ENCODE peak calls at places on chromosomes 5 and 9, in four cellular contexts. S, D, Z and H are unnamed samples.
A peak's percentile ranks its signal among the peaks of the same experiment; 100 is the strongest.

GRCh38 chr9:125986966-125987365 is 239.8 kb downstream of the PBX3 start:
- DNase-seq in S (no peak), D (no peak), Z (no peak), H (no peak)

GRCh38 chr9:128070874-128071273 is 2.8 kb downstream of the SLC25A25 start:
- DNase-seq in S (no peak), D (no peak), Z (no peak), H (no peak)

GRCh38 chr5:6399978-6400910 is 21.9 kb upstream of the MED10 start:
- DNase-seq in S (no peak), D (peak; percentile 87), Z (no peak), H (no peak)

GRCh38 chr9:82763631-82764030 is 299.3 kb downstream of the RASEF start:
- DNase-seq in S (no peak), D (no peak), Z (peak; percentile 5), H (no peak)

GRCh38 chr9:137236238-137236935 is 4.7 kb upstream of the TUBB4B start:
- DNase-seq in S (peak; percentile 92), D (peak; percentile 66), Z (peak; percentile 91), H (peak; percentile 97)

GRCh38 chr5:69270827-69271226 is 36.1 kb downstream of the CDK7 start:
- DNase-seq in S (no peak), D (no peak), Z (no peak), H (no peak)

GRCh38 chr9:133727277-133727875 is 10.8 kb downstream of the SARDH start:
- DNase-seq in S (no peak), D (no peak), Z (no peak), H (no peak)

GRCh38 chr9:78934880-78935279 is 636.9 kb upstream of the TLE4 start:
- DNase-seq in S (no peak), D (no peak), Z (no peak), H (no peak)

GRCh38 chr5:71891856-71892255 is 172.8 kb downstream of the CARTPT start:
- DNase-seq in S (no peak), D (no peak), Z (no peak), H (no peak)

GRCh38 chr9:95349109-95350038 is 31.9 kb upstream of the FANCC start:
- DNase-seq in S (no peak), D (no peak), Z (no peak), H (no peak)

GRCh38 chr9:137492464-137493162 is 33.5 kb upstream of the NSMF start:
- DNase-seq in S (peak; percentile 83), D (no peak), Z (peak; percentile 26), H (peak; percentile 77)

GRCh38 chr5:148416921-148417320 is 33.2 kb downstream of the FBXO38 start:
- DNase-seq in S (no peak), D (peak; percentile 64), Z (no peak), H (no peak)

GRCh38 chr9:106868565-106868964 is 5.6 kb downstream of the ZNF462 start:
- DNase-seq in S (no peak), D (peak; percentile 64), Z (no peak), H (no peak)

GRCh38 chr5:135191084-135191826 is 157.2 kb upstream of the PITX1 start:
- DNase-seq in S (peak; percentile 76), D (peak; percentile 56), Z (peak; percentile 65), H (peak; percentile 87)

GRCh38 chr5:177545487-177546261 is 8.7 kb downstream of the FAM193B start:
- DNase-seq in S (no peak), D (peak; percentile 97), Z (no peak), H (no peak)

GRCh38 chr5:132714456-132715307 is 22.7 kb downstream of the KIF3A start:
- DNase-seq in S (no peak), D (peak; percentile 32), Z (peak; percentile 41), H (no peak)

GRCh38 chr9:106693546-106693945 is 169.4 kb upstream of the ZNF462 start:
- DNase-seq in S (no peak), D (no peak), Z (no peak), H (no peak)

GRCh38 chr9:125190371-125190801 is 783 bp upstream of the PPP6C start:
- DNase-seq in S (no peak), D (peak; percentile 18), Z (peak; percentile 20), H (peak; percentile 34)

GRCh38 chr5:171386861-171387254 is 791 bp upstream of the NPM1 start:
- DNase-seq in S (no peak), D (no peak), Z (peak; percentile 35), H (no peak)

GRCh38 chr5:41161271-41161670 is 52.1 kb downstream of the C6 start:
- DNase-seq in S (no peak), D (no peak), Z (no peak), H (no peak)

GRCh38 chr9:123615381-123615780 is 259.4 kb downstream of the CRB2 start:
- DNase-seq in S (no peak), D (no peak), Z (peak; percentile 14), H (peak; percentile 32)

GRCh38 chr9:35909687-35910612 is 660 bp downstream of the SPAAR start:
- DNase-seq in S (peak; percentile 57), D (peak; percentile 30), Z (no peak), H (no peak)

GRCh38 chr5:80507663-80508062 is 19.8 kb downstream of the FAM151B start:
- DNase-seq in S (no peak), D (no peak), Z (no peak), H (no peak)

GRCh38 chr5:159727167-159727566 is 189.1 kb upstream of the ADRA1B start:
- DNase-seq in S (no peak), D (no peak), Z (no peak), H (no peak)

GRCh38 chr9:22229069-22229468 is 217.6 kb upstream of the DMRTA1 start:
- DNase-seq in S (peak; percentile 19), D (no peak), Z (no peak), H (no peak)

GRCh38 chr9:107557236-107557990 is 67.8 kb upstream of the KLF4 start:
- DNase-seq in S (no peak), D (no peak), Z (no peak), H (no peak)

GRCh38 chr5:88824892-88825781 is 57.8 kb downstream of the MEF2C start:
- DNase-seq in S (no peak), D (peak; percentile 64), Z (no peak), H (no peak)

GRCh38 chr9:114084282-114085073 is 6.4 kb upstream of the AMBP start:
- DNase-seq in S (no peak), D (peak; percentile 12), Z (no peak), H (no peak)

GRCh38 chr5:71957431-71957934 is 149.8 kb upstream of the MAP1B start:
- DNase-seq in S (no peak), D (no peak), Z (no peak), H (no peak)

GRCh38 chr9:127796225-127796813 is 6.4 kb upstream of the FPGS start:
- DNase-seq in S (no peak), D (peak; percentile 53), Z (no peak), H (peak; percentile 23)

DNA sequence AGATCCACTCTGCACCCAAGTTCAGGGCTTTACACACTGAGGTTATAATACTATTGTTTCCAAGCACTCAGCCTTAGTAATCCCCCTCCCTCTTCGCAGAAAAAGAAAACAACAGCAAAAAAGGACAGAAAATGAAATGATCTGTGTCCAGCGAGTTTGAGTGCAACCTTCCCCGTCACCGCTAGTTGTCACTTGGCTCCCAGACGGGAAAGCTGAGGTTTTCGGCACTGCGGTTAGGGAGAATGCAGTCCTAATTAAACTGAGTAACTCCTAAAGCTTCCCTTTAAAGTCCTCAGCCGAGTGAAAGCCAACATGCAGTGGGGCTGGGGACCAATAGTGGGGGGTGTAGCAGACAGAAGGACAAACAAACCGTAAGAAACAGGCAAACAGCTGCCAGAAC is 786 bp downstream of the GLRA1 start:
- DNase-seq in S (no peak), D (no peak), Z (no peak), H (peak; percentile 16)
- TF ChIP-seq CTCF in S (no peak), D (peak; percentile 28), Z (no peak), H (no peak)

GRCh38 chr5:138926257-138926656 is 51.1 kb upstream of the LRRTM2 start:
- DNase-seq in S (no peak), D (no peak), Z (no peak), H (no peak)

GRCh38 chr5:138925090-138925635 is 50.0 kb upstream of the LRRTM2 start:
- DNase-seq in S (no peak), D (no peak), Z (no peak), H (no peak)

GRCh38 chr5:138927979-138928378 is 52.8 kb upstream of the LRRTM2 start:
- DNase-seq in S (peak; percentile 62), D (no peak), Z (no peak), H (no peak)

GRCh38 chr5:138927539-138927938 is 52.4 kb upstream of the LRRTM2 start:
- DNase-seq in S (no peak), D (no peak), Z (no peak), H (no peak)

DNA sequence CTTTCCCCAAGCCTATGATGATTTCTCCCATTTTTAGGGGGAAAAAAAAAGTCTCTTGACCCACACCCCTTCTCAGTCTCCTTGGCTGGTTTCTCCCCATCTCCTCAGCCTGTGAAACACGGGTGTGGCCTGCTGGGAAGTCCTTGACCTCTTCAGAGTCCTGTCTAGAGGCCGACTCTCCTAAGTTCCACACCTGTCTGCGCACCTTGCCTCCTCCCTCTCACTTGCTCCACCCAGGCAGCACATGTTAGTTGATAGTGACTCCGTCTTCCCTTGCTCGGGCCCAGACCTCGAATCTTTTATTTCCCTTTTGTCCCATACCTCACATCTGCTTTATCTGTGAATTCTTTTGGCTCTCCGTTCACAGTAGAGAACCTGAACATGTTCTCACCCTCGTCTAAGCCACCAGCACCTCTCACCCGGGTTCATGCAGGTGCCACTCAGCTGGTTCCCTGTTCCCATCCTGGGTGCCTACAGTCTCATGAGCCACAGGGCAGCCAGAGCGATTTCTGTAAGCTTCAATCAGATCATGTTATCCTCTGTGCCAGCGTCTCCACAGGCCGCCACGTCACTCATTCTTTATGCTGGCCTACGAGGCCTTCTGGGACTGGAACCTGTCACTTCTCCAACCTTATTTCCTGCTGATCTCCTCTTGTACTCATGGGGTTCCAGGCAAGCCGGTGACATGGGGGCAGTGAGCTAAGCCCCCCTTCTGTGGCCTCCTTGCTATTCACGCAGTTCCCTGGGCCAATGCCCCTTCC is 51.7 kb upstream of the LRRTM2 start:
- DNase-seq in S (no peak), D (no peak), Z (no peak), H (no peak)
- TF ChIP-seq CTCF in S (no peak), D (no peak), Z (no peak), H (no peak)

GRCh38 chr5:127375124-127375523 is 84.5 kb downstream of the MEGF10 start:
- DNase-seq in S (no peak), D (no peak), Z (no peak), H (no peak)

GRCh38 chr5:127369772-127370171 is 79.2 kb downstream of the MEGF10 start:
- DNase-seq in S (no peak), D (no peak), Z (no peak), H (no peak)

GRCh38 chr5:127367912-127368468 is 77.4 kb downstream of the MEGF10 start:
- DNase-seq in S (no peak), D (no peak), Z (no peak), H (no peak)

GRCh38 chr5:127373858-127374491 is 83.4 kb downstream of the MEGF10 start:
- DNase-seq in S (no peak), D (no peak), Z (peak; percentile 15), H (no peak)
- TF ChIP-seq CTCF in S (no peak), D (peak; percentile 40), Z (peak; percentile 41), H (peak; percentile 8)

DNA sequence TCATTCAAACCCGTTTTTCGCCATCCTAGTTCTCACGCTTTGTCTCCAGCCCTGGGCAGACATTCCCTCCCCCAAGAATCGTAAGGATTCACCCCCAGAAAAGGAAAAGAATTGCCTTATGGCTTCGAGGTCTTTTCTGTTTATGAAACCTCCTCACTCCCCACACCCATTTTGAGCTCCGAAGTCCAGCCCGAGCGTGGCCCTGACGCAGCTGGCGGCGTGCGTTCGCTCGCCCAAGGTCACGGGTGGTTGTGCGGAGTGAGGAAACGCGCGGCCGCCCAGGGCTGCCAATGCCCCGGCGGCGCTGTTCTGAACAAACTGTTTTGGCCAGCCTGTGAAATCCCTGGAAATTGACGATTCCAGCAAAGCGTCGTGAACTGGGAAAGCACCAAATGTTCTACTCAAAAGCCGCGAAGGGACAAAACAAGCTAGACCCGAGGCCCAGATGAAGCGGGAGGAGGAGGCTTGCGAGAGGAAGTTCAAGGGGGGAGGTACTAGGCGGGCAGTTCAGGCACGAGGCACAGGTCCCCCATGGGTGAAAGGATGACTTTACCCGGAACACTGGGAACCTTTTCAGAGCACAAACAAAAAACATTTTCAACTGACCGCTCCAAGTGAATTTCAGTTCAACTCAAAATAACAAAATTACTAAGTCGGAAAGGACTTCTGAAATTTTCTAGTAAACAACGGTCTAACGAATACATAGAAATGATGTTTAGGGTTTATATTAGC is 683 bp upstream of the ZFAND5 start:
- DNase-seq in S (peak; percentile 90), D (peak; percentile 90), Z (peak; percentile 89), H (peak; percentile 77)
- TF ChIP-seq CTCF in S (no peak), D (no peak), Z (peak; percentile 12), H (no peak)